ENCODE peak calls at places on chromosomes 4 and X, in nine cellular contexts. E, R, W, X, Z, I, Y, D and B are unnamed samples.

GRCh38 chr4:93828830-93829530 is 427 bp downstream of the ATOH1 start:
- DNase-seq in E (no peak), R (peak; percentile 67), W (no peak), X (no peak), Z (no peak), I (peak; percentile 30), Y (no peak), D (peak; percentile 73), B (no peak)

GRCh38 chr4:2341261-2341841 is 77.1 kb downstream of the ZFYVE28 start:
- DNase-seq in E (no peak), R (no peak), W (no peak), X (no peak), Z (no peak), I (peak; percentile 6), Y (no peak), D (peak; percentile 19), B (no peak)

GRCh38 chr4:1975880-1976279 is 32.9 kb downstream of the NELFA start:
- DNase-seq in E (no peak), R (no peak), W (no peak), X (no peak), Z (no peak), I (no peak), Y (no peak), D (peak; percentile 24), B (peak; percentile 11)

GRCh38 chr4:29853843-29854242 is 866.3 kb upstream of the PCDH7 start:
- DNase-seq in E (no peak), R (peak; percentile 57), W (no peak), X (no peak), Z (no peak), I (no peak), Y (no peak), D (peak; percentile 28), B (no peak)

GRCh38 chrX:135295238-135295943 is 13.9 kb upstream of the ETDC start:
- DNase-seq in E (no peak), R (peak; percentile 81), W (peak; percentile 47), X (peak; percentile 31), Z (no peak), I (peak; percentile 54), Y (no peak), D (peak; percentile 73), B (no peak)

GRCh38 chr4:177367336-177367735 is 57.7 kb downstream of the NEIL3 start:
- DNase-seq in E (no peak), R (peak; percentile 48), W (peak; percentile 16), X (peak; percentile 71), Z (peak; percentile 12), I (no peak), Y (peak; percentile 5), D (peak; percentile 55), B (no peak)

GRCh38 chr4:25235401-25235800 is 1.6 kb downstream of the PI4K2B start:
- DNase-seq in E (no peak), R (no peak), W (no peak), X (no peak), Z (peak; percentile 3), I (no peak), Y (peak; percentile 23), D (no peak), B (no peak)

GRCh38 chrX:47178337-47178736 is 15.3 kb upstream of the UBA1 start:
- DNase-seq in E (no peak), R (no peak), W (no peak), X (no peak), Z (no peak), I (no peak), Y (no peak), D (no peak), B (no peak)

GRCh38 chrX:30821116-30821515 is 67.9 kb downstream of the TAB3 start:
- DNase-seq in E (no peak), R (no peak), W (no peak), X (no peak), Z (no peak), I (no peak), Y (peak; percentile 8), D (no peak), B (no peak)

GRCh38 chr4:15162465-15163283 is 160.4 kb downstream of the CPEB2 start:
- DNase-seq in E (no peak), R (no peak), W (peak; percentile 34), X (no peak), Z (no peak), I (peak; percentile 41), Y (peak; percentile 11), D (no peak), B (no peak)

GRCh38 chrX:49171752-49172279 is at the start of gene PLP2:
- DNase-seq in E (no peak), R (peak; percentile 43), W (peak; percentile 67), X (peak; percentile 24), Z (peak; percentile 72), I (peak; percentile 74), Y (peak; percentile 67), D (no peak), B (peak; percentile 93)

GRCh38 chr4:46886711-46887110 is 22.3 kb downstream of the COX7B2 start:
- DNase-seq in E (no peak), R (no peak), W (peak; percentile 31), X (peak; percentile 4), Z (no peak), I (peak; percentile 11), Y (no peak), D (no peak), B (peak; percentile 55)

GRCh38 chr4:108072300-108072699 is 82.6 kb downstream of the HADH start:
- DNase-seq in E (no peak), R (no peak), W (no peak), X (no peak), Z (no peak), I (peak; percentile 35), Y (peak; percentile 75), D (no peak), B (no peak)

GRCh38 chrX:119482497-119483480 is 14.5 kb downstream of the SLC25A5 start:
- DNase-seq in E (no peak), R (peak; percentile 65), W (peak; percentile 81), X (peak; percentile 18), Z (peak; percentile 42), I (peak; percentile 73), Y (no peak), D (peak; percentile 76), B (peak; percentile 92)

GRCh38 chr4:101201421-101201820 is 145.9 kb downstream of the PPP3CA start:
- DNase-seq in E (no peak), R (no peak), W (peak; percentile 44), X (no peak), Z (peak; percentile 69), I (no peak), Y (no peak), D (no peak), B (no peak)

GRCh38 chr4:38529189-38530115 is 134.5 kb upstream of the KLF3 start:
- DNase-seq in E (no peak), R (no peak), W (no peak), X (no peak), Z (no peak), I (no peak), Y (peak; percentile 61), D (no peak), B (no peak)

GRCh38 chr4:53924333-53925049 is 139.9 kb downstream of the CHIC2 start:
- DNase-seq in E (no peak), R (no peak), W (no peak), X (no peak), Z (no peak), I (no peak), Y (no peak), D (no peak), B (no peak)
- H2AFZ ChIP-seq in E (no peak overlapping the region), R (no peak overlapping the region), W (no peak overlapping the region), X (no peak overlapping the region), Z (no peak overlapping the region), I (no peak overlapping the region), Y (peak overlapping the region; percentile 16), D (no peak overlapping the region), B (no peak overlapping the region)

GRCh38 chrX:38804481-38805293 is 3.4 kb downstream of the MID1IP1 start:
- DNase-seq in E (no peak), R (peak; percentile 46), W (peak; percentile 34), X (no peak), Z (peak; percentile 52), I (peak; percentile 32), Y (peak; percentile 53), D (no peak), B (peak; percentile 52)

GRCh38 chrX:38805294-38806053 is 4.2 kb downstream of the MID1IP1 start:
- DNase-seq in E (no peak), R (peak; percentile 48), W (peak; percentile 85), X (peak; percentile 58), Z (peak; percentile 70), I (peak; percentile 77), Y (peak; percentile 81), D (peak; percentile 29), B (peak; percentile 55)

GRCh38 chrX:38806054-38806389 is 4.8 kb downstream of the MID1IP1 start:
- DNase-seq in E (no peak), R (no peak), W (no peak), X (no peak), Z (no peak), I (no peak), Y (peak; percentile 67), D (no peak), B (no peak)

GRCh38 chrX:38803286-38803608 is 2.0 kb downstream of the MID1IP1 start:
- DNase-seq in E (no peak), R (no peak), W (no peak), X (no peak), Z (no peak), I (no peak), Y (peak; percentile 45), D (no peak), B (no peak)

DNA sequence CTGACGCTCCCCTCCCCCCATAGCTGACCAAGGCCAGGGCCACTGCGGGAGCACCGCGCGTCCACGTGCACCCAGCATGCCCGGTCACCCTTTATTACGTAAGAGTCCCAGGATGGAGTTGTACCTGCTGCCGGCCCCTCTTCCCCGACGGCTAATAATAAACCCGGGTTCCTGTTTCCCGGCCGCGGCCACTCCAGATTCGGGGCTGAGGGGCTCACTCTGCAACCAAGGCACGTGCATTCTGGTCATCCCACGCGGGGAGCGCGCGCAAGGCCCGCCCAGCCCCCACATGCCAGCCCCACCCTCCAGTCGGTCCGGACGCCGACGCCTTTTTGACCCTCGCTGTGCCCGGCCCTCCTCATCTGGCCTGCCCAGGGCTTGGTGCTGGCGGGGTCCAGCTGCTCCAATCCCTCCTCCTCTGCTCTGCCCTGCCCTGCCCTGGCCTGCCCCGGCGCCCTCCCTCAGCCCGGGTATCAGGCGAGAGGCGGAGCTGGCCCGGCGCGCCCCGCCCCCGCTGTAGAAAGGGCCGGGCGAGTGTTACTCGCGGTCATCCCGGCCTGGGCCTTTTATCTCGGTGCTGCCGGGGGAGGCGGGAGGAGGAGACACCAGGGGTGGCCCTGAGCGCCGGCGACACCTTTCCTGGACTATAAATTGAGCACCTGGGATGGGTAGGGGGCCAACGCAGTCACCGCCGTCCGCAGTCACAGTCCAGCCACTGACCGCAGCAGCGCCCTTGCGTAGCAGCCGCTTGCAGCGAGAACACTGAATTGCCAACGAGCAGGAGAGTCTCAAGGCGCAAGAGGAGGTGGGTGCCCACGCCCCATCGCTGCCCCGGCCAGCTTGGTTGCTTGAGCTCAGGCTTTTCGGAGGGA is 2.6 kb downstream of the MID1IP1 start:
- DNase-seq in E (peak; percentile 77), R (peak; percentile 89), W (peak; percentile 83), X (peak; percentile 32), Z (peak; percentile 79), I (peak; percentile 90), Y (peak; percentile 77), D (peak; percentile 96), B (peak; percentile 85)
- H2AFZ ChIP-seq in E (no peak overlapping the region), R (no peak overlapping the region), W (no peak overlapping the region), X (peak overlapping the region; percentile 34), Z (no peak overlapping the region), I (peak overlapping the region; percentile 21), Y (no peak overlapping the region), D (no peak overlapping the region), B (peak overlapping the region; percentile 51)

GRCh38 chrX:77484045-77484444 is 36.9 kb downstream of the FGF16 start:
- DNase-seq in E (no peak), R (no peak), W (no peak), X (no peak), Z (no peak), I (no peak), Y (no peak), D (no peak), B (no peak)
- H2AFZ ChIP-seq in E (no peak overlapping the region), R (no peak overlapping the region), W (no peak overlapping the region), X (no peak overlapping the region), Z (no peak overlapping the region), I (no peak overlapping the region), Y (no peak overlapping the region), D (no peak overlapping the region), B (no peak overlapping the region)

GRCh38 chr4:92031825-92032224 is 271.9 kb upstream of the GRID2 start:
- DNase-seq in E (no peak), R (no peak), W (no peak), X (no peak), Z (no peak), I (no peak), Y (no peak), D (no peak), B (no peak)
- H2AFZ ChIP-seq in E (no peak overlapping the region), R (no peak overlapping the region), W (no peak overlapping the region), X (no peak overlapping the region), Z (no peak overlapping the region), I (no peak overlapping the region), Y (no peak overlapping the region), D (no peak overlapping the region), B (no peak overlapping the region)